ENCODE peak calls at places on chromosomes 16 and 17, in five cellular contexts. O is Peyer's patch, K is suprapubic skin, P is PC-9, A is BJ. V is an unnamed sample.

GRCh38 chr17:46270032-46270431 is 24.9 kb upstream of the LRRC37A start:
- DNase-seq in O (no peak), K (no peak), P (no peak), A (no peak), V (no peak)

GRCh38 chr16:58035356-58036170 is 10.0 kb downstream of the MMP15 start:
- DNase-seq in O (no peak), K (no peak), P (peak), A (no peak), V (no peak)

GRCh38 chr17:57174591-57174990 is 81.7 kb upstream of the MSI2 start:
- DNase-seq in O (no peak), K (no peak), P (no peak), A (no peak), V (no peak)

GRCh38 chr16:85998178-85998867 is 99.4 kb downstream of the IRF8 start:
- DNase-seq in O (no peak), K (no peak), P (no peak), A (no peak), V (no peak)

GRCh38 chr17:17165666-17166308 is 40.3 kb downstream of the PLD6 start:
- DNase-seq in O (no peak), K (no peak), P (no peak), A (no peak), V (no peak)

GRCh38 chr16:19542138-19542821 is 13.2 kb upstream of the VPS35L start:
- DNase-seq in O (no peak), K (no peak), P (no peak), A (no peak), V (no peak)

GRCh38 chr17:78316867-78317816 is 42.7 kb downstream of the SOCS3 start:
- DNase-seq in O (peak), K (no peak), P (no peak), A (no peak), V (peak)

GRCh38 chr16:51327001-51327400 is 175.9 kb upstream of the SALL1 start:
- DNase-seq in O (no peak), K (no peak), P (no peak), A (peak), V (no peak)

GRCh38 chr17:39867891-39868553 is at the start of gene ZPBP2:
- DNase-seq in O (peak), K (no peak), P (no peak), A (no peak), V (no peak)

GRCh38 chr17:34299918-34300600 is 14.5 kb downstream of the CCL11 start:
- DNase-seq in O (no peak), K (no peak), P (no peak), A (peak), V (no peak)

GRCh38 chr16:89037261-89038152 is 56.1 kb upstream of the ACSF3 start:
- DNase-seq in O (no peak), K (no peak), P (no peak), A (no peak), V (peak)

DNA sequence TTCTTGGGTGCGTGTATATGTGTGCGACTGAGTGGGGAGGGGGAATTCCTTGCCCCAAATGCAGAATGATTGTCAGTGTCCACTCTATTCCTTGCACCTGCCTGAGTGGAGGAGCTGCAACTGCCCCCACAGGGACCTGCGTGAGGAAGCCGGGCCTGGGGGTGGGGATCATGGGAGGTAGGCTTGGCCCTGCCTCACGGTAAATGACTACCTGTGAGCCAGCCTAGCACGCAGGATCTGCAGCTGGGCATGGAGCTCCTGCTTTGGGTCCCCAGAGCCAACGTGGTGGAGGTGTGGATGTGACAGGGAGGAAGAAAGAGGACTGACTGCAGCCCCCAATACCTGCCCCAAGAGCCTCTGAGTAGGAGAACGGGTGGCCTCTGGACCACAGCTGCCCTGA is 77.0 kb upstream of the GAS7 start:
- DNase-seq in O (no peak), K (no peak), P (no peak), A (no peak), V (no peak)
- TF ChIP-seq CTCF in O (no peak), K (no peak), P (no peak), A (no peak), V (no peak)

GRCh38 chr16:79895917-79896203 is 295.3 kb upstream of the MAF start:
- DNase-seq in O (no peak), K (no peak), P (no peak), A (no peak), V (no peak)

GRCh38 chr16:79897087-79897443 is 296.5 kb upstream of the MAF start:
- DNase-seq in O (no peak), K (no peak), P (no peak), A (no peak), V (no peak)

GRCh38 chr16:79899316-79900110 is 299.0 kb upstream of the MAF start:
- DNase-seq in O (peak), K (no peak), P (no peak), A (no peak), V (no peak)

GRCh38 chr16:79898703-79899102 is 298.2 kb upstream of the MAF start:
- DNase-seq in O (no peak), K (no peak), P (no peak), A (no peak), V (no peak)

DNA sequence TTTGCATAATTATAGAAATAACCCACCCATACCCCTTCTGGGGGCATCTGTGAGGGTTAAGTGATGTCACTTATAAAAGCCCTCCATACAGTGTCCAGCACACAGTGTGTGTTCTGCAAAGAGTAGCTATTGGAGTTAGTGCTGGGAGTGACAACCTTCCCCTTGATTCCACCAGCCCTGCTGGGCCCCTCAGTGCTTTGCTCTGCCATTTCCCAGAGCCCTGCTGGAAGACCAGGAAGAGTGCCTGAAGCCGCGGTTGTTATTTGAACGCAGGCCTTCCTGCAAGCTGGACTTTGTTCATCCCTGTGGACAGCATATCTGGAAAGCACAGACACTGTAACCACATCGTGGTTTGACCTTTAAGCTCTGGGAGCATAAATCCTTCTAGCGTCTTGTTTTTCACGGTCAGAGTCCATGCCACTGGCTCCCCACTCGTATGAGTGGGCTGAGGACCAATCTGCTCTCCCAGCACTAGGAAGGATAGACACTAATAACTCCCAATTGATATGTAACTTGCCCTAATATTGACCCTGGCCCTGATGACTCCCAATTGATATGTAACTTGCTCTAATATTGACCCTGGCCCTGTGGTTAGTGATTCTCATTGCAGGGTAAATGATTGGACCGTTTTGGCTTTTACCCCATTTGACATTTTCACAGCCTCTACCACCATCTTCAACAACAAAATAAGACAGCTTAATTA is 297.1 kb upstream of the MAF start:
- DNase-seq in O (peak), K (no peak), P (no peak), A (peak), V (no peak)
- TF ChIP-seq CTCF in O (no peak), K (no peak), P (no peak), A (no peak), V (no peak)

GRCh38 chr16:23679986-23680336 is 1.3 kb downstream of the PLK1 start:
- DNase-seq in O (no peak), K (no peak), P (no peak), A (no peak), V (no peak)

GRCh38 chr16:23682181-23682580 is 3.5 kb downstream of the PLK1 start:
- DNase-seq in O (no peak), K (no peak), P (no peak), A (no peak), V (no peak)

GRCh38 chr16:23676924-23677480 is 1.7 kb upstream of the PLK1 start:
- DNase-seq in O (peak), K (no peak), P (no peak), A (no peak), V (no peak)

GRCh38 chr16:23679274-23679985 is 741 bp downstream of the PLK1 start:
- DNase-seq in O (peak), K (no peak), P (no peak), A (no peak), V (peak)

DNA sequence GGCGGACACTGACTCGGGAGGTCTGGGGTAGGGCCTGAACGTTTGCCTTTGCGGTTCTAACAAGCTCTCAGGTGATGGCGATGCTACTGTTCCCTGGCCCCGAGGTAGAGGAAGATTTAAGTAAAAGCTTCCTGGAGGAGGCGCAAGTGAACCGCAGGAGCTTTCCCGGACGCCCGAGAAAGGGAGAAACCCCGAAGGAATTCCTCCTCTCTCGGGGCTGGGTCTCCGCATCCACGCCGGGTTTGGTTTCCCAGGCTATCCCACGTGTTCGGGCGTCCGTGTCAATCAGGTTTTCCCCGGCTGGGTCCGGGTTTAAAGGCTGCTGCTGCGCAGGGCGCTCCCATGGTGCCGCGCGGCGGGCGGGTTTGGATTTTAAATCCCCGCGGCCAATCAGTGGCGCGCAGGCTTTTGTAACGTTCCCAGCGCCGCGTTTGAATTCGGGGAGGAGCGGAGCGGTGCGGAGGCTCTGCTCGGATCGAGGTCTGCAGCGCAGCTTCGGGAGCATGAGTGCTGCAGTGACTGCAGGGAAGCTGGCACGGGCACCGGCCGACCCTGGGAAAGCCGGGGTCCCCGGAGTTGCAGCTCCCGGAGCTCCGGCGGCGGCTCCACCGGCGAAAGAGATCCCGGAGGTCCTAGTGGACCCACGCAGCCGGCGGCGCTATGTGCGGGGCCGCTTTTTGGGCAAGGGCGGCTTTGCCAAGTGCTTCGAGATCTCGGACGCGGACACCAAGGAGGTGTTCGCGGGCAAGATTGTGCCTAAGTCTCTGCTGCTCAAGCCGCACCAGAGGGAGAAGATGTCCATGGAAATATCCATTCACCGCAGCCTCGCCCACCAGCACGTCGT is at the start of gene PLK1:
- DNase-seq in O (peak), K (no peak), P (peak), A (peak), V (peak)
- TF ChIP-seq CTCF in O (no peak), K (no peak), P (peak), A (peak), V (peak)

GRCh38 chr17:44775136-44775837 is 16.5 kb downstream of the ADAM11 start:
- DNase-seq in O (peak), K (peak), P (peak), A (no peak), V (peak)
- TF ChIP-seq CTCF in O (peak), K (no peak), P (peak), A (no peak), V (peak)

V was measured in lower lobe of right lung.